ENCODE peak calls at places on chromosomes 1 and 21, in nine cellular contexts. One of them, this sample, is unnamed.

GRCh38 chr1:116875391-116875790 is 34.3 kb upstream of the PTGFRN start:
- DNase-seq in Daoy: no peak
- DNase-seq in breast epithelium: no peak
- DNase-seq in nucleus accumbens: no peak
- DNase-seq in cardiac septum: peak; percentile 65
- DNase-seq in fibroblast of villous mesenchyme: no peak
- DNase-seq in activated naive CD8-positive, alpha-beta T cell treated with anti-CD3 and anti-CD28 coated beads for 36 hours: no peak
- DNase-seq in left lobe of liver: no peak
- DNase-seq in ovary: no peak
- DNase-seq in this sample: no peak

GRCh38 chr1:155457237-155457636 is 105.4 kb downstream of the ASH1L start:
- DNase-seq in Daoy: no peak
- DNase-seq in breast epithelium: no peak
- DNase-seq in nucleus accumbens: no peak
- DNase-seq in cardiac septum: no peak
- DNase-seq in fibroblast of villous mesenchyme: no peak
- DNase-seq in activated naive CD8-positive, alpha-beta T cell treated with anti-CD3 and anti-CD28 coated beads for 36 hours: no peak
- DNase-seq in left lobe of liver: no peak
- DNase-seq in ovary: no peak
- DNase-seq in this sample: no peak

GRCh38 chr21:45513003-45513706 is 29.1 kb downstream of the SLC19A1 start:
- DNase-seq in Daoy: no peak
- DNase-seq in breast epithelium: peak; percentile 82
- DNase-seq in nucleus accumbens: no peak
- DNase-seq in cardiac septum: peak; percentile 67
- DNase-seq in fibroblast of villous mesenchyme: no peak
- DNase-seq in activated naive CD8-positive, alpha-beta T cell treated with anti-CD3 and anti-CD28 coated beads for 36 hours: no peak
- DNase-seq in left lobe of liver: peak; percentile 66
- DNase-seq in ovary: no peak
- DNase-seq in this sample: no peak

GRCh38 chr1:84019217-84019616 is 20.3 kb upstream of the TTLL7 start:
- DNase-seq in Daoy: no peak
- DNase-seq in breast epithelium: no peak
- DNase-seq in nucleus accumbens: no peak
- DNase-seq in cardiac septum: no peak
- DNase-seq in fibroblast of villous mesenchyme: no peak
- DNase-seq in activated naive CD8-positive, alpha-beta T cell treated with anti-CD3 and anti-CD28 coated beads for 36 hours: no peak
- DNase-seq in left lobe of liver: no peak
- DNase-seq in ovary: no peak
- DNase-seq in this sample: no peak

GRCh38 chr1:2442676-2443075 is 30.3 kb upstream of the PEX10 start:
- DNase-seq in Daoy: no peak
- DNase-seq in breast epithelium: no peak
- DNase-seq in nucleus accumbens: no peak
- DNase-seq in cardiac septum: no peak
- DNase-seq in fibroblast of villous mesenchyme: no peak
- DNase-seq in activated naive CD8-positive, alpha-beta T cell treated with anti-CD3 and anti-CD28 coated beads for 36 hours: no peak
- DNase-seq in left lobe of liver: no peak
- DNase-seq in ovary: no peak
- DNase-seq in this sample: no peak

GRCh38 chr21:42827588-42827987 is 51.8 kb downstream of the WDR4 start:
- DNase-seq in Daoy: no peak
- DNase-seq in breast epithelium: no peak
- DNase-seq in nucleus accumbens: no peak
- DNase-seq in cardiac septum: no peak
- DNase-seq in fibroblast of villous mesenchyme: no peak
- DNase-seq in activated naive CD8-positive, alpha-beta T cell treated with anti-CD3 and anti-CD28 coated beads for 36 hours: no peak
- DNase-seq in left lobe of liver: no peak
- DNase-seq in ovary: no peak
- DNase-seq in this sample: no peak

GRCh38 chr1:97008226-97008625 is 286.6 kb downstream of the PTBP2 start:
- DNase-seq in Daoy: peak; percentile 48
- DNase-seq in breast epithelium: no peak
- DNase-seq in nucleus accumbens: no peak
- DNase-seq in cardiac septum: no peak
- DNase-seq in fibroblast of villous mesenchyme: no peak
- DNase-seq in activated naive CD8-positive, alpha-beta T cell treated with anti-CD3 and anti-CD28 coated beads for 36 hours: no peak
- DNase-seq in left lobe of liver: no peak
- DNase-seq in ovary: no peak
- DNase-seq in this sample: no peak

GRCh38 chr1:79079770-79080169 is 73.2 kb upstream of the ADGRL4 start:
- DNase-seq in Daoy: peak; percentile 93
- DNase-seq in breast epithelium: no peak
- DNase-seq in nucleus accumbens: no peak
- DNase-seq in cardiac septum: no peak
- DNase-seq in fibroblast of villous mesenchyme: peak; percentile 67
- DNase-seq in activated naive CD8-positive, alpha-beta T cell treated with anti-CD3 and anti-CD28 coated beads for 36 hours: no peak
- DNase-seq in left lobe of liver: no peak
- DNase-seq in ovary: no peak
- DNase-seq in this sample: peak; percentile 99

GRCh38 chr1:204464174-204464573 is 30.4 kb downstream of the PIK3C2B start:
- DNase-seq in Daoy: no peak
- DNase-seq in breast epithelium: no peak
- DNase-seq in nucleus accumbens: no peak
- DNase-seq in cardiac septum: no peak
- DNase-seq in fibroblast of villous mesenchyme: no peak
- DNase-seq in activated naive CD8-positive, alpha-beta T cell treated with anti-CD3 and anti-CD28 coated beads for 36 hours: peak; percentile 26
- DNase-seq in left lobe of liver: no peak
- DNase-seq in ovary: no peak
- DNase-seq in this sample: no peak

GRCh38 chr1:15271196-15271595 is 24.2 kb downstream of the FHAD1 start:
- DNase-seq in Daoy: no peak
- DNase-seq in breast epithelium: no peak
- DNase-seq in nucleus accumbens: no peak
- DNase-seq in cardiac septum: no peak
- DNase-seq in fibroblast of villous mesenchyme: no peak
- DNase-seq in activated naive CD8-positive, alpha-beta T cell treated with anti-CD3 and anti-CD28 coated beads for 36 hours: no peak
- DNase-seq in left lobe of liver: no peak
- DNase-seq in ovary: no peak
- DNase-seq in this sample: no peak

GRCh38 chr1:161723459-161724149 is 2.3 kb downstream of the FCRLB start:
- DNase-seq in Daoy: no peak
- DNase-seq in breast epithelium: no peak
- DNase-seq in nucleus accumbens: no peak
- DNase-seq in cardiac septum: no peak
- DNase-seq in fibroblast of villous mesenchyme: no peak
- DNase-seq in activated naive CD8-positive, alpha-beta T cell treated with anti-CD3 and anti-CD28 coated beads for 36 hours: no peak
- DNase-seq in left lobe of liver: no peak
- DNase-seq in ovary: no peak
- DNase-seq in this sample: no peak

GRCh38 chr1:64098436-64098835 is 105.0 kb upstream of the UBE2U start:
- DNase-seq in Daoy: no peak
- DNase-seq in breast epithelium: no peak
- DNase-seq in nucleus accumbens: no peak
- DNase-seq in cardiac septum: no peak
- DNase-seq in fibroblast of villous mesenchyme: no peak
- DNase-seq in activated naive CD8-positive, alpha-beta T cell treated with anti-CD3 and anti-CD28 coated beads for 36 hours: no peak
- DNase-seq in left lobe of liver: no peak
- DNase-seq in ovary: no peak
- DNase-seq in this sample: no peak

GRCh38 chr1:212241445-212242287 is 43.5 kb upstream of the PPP2R5A start:
- DNase-seq in Daoy: no peak
- DNase-seq in breast epithelium: no peak
- DNase-seq in nucleus accumbens: no peak
- DNase-seq in cardiac septum: no peak
- DNase-seq in fibroblast of villous mesenchyme: no peak
- DNase-seq in activated naive CD8-positive, alpha-beta T cell treated with anti-CD3 and anti-CD28 coated beads for 36 hours: no peak
- DNase-seq in left lobe of liver: peak; percentile 44
- DNase-seq in ovary: no peak
- DNase-seq in this sample: no peak

GRCh38 chr1:4084053-4084431 is 184.0 kb upstream of the C1orf174 start:
- DNase-seq in Daoy: no peak
- DNase-seq in breast epithelium: peak; percentile 41
- DNase-seq in nucleus accumbens: no peak
- DNase-seq in cardiac septum: no peak
- DNase-seq in fibroblast of villous mesenchyme: no peak
- DNase-seq in activated naive CD8-positive, alpha-beta T cell treated with anti-CD3 and anti-CD28 coated beads for 36 hours: no peak
- DNase-seq in left lobe of liver: peak; percentile 86
- DNase-seq in ovary: no peak
- DNase-seq in this sample: no peak

GRCh38 chr21:44891631-44892031 is 18.1 kb upstream of the PTTG1IP start:
- DNase-seq in Daoy: no peak
- DNase-seq in breast epithelium: no peak
- DNase-seq in nucleus accumbens: no peak
- DNase-seq in cardiac septum: no peak
- DNase-seq in fibroblast of villous mesenchyme: no peak
- DNase-seq in activated naive CD8-positive, alpha-beta T cell treated with anti-CD3 and anti-CD28 coated beads for 36 hours: no peak
- DNase-seq in left lobe of liver: no peak
- DNase-seq in ovary: no peak
- DNase-seq in this sample: no peak

GRCh38 chr1:176880954-176881595 is 283.4 kb downstream of the ASTN1 start:
- DNase-seq in Daoy: peak; percentile 69
- DNase-seq in breast epithelium: peak; percentile 65
- DNase-seq in nucleus accumbens: peak; percentile 37
- DNase-seq in cardiac septum: no peak
- DNase-seq in fibroblast of villous mesenchyme: peak; percentile 70
- DNase-seq in activated naive CD8-positive, alpha-beta T cell treated with anti-CD3 and anti-CD28 coated beads for 36 hours: peak; percentile 8
- DNase-seq in left lobe of liver: peak; percentile 59
- DNase-seq in ovary: peak; percentile 47
- DNase-seq in this sample: peak; percentile 84

GRCh38 chr1:12047120-12047876 is 15.8 kb upstream of the TNFRSF8 start:
- DNase-seq in Daoy: peak; percentile 74
- DNase-seq in breast epithelium: no peak
- DNase-seq in nucleus accumbens: no peak
- DNase-seq in cardiac septum: no peak
- DNase-seq in fibroblast of villous mesenchyme: no peak
- DNase-seq in activated naive CD8-positive, alpha-beta T cell treated with anti-CD3 and anti-CD28 coated beads for 36 hours: peak; percentile 80
- DNase-seq in left lobe of liver: no peak
- DNase-seq in ovary: no peak
- DNase-seq in this sample: no peak

GRCh38 chr21:17903029-17903806 is 84.1 kb upstream of the C21orf91 start:
- DNase-seq in Daoy: no peak
- DNase-seq in breast epithelium: no peak
- DNase-seq in nucleus accumbens: no peak
- DNase-seq in cardiac septum: no peak
- DNase-seq in fibroblast of villous mesenchyme: peak; percentile 56
- DNase-seq in activated naive CD8-positive, alpha-beta T cell treated with anti-CD3 and anti-CD28 coated beads for 36 hours: no peak
- DNase-seq in left lobe of liver: no peak
- DNase-seq in ovary: no peak
- DNase-seq in this sample: peak; percentile 39

GRCh38 chr1:16440150-16440479 is 409 bp upstream of the NECAP2 start:
- DNase-seq in Daoy: no peak
- DNase-seq in breast epithelium: no peak
- DNase-seq in nucleus accumbens: no peak
- DNase-seq in cardiac septum: no peak
- DNase-seq in fibroblast of villous mesenchyme: no peak
- DNase-seq in activated naive CD8-positive, alpha-beta T cell treated with anti-CD3 and anti-CD28 coated beads for 36 hours: no peak
- DNase-seq in left lobe of liver: no peak
- DNase-seq in ovary: no peak
- DNase-seq in this sample: no peak

GRCh38 chr21:16418663-16419062 is 688.9 kb downstream of the USP25 start:
- DNase-seq in Daoy: no peak
- DNase-seq in breast epithelium: no peak
- DNase-seq in nucleus accumbens: no peak
- DNase-seq in cardiac septum: no peak
- DNase-seq in fibroblast of villous mesenchyme: no peak
- DNase-seq in activated naive CD8-positive, alpha-beta T cell treated with anti-CD3 and anti-CD28 coated beads for 36 hours: no peak
- DNase-seq in left lobe of liver: no peak
- DNase-seq in ovary: no peak
- DNase-seq in this sample: peak; percentile 17

GRCh38 chr21:45413922-45414321 is 9.0 kb downstream of the COL18A1 start:
- DNase-seq in Daoy: no peak
- DNase-seq in breast epithelium: no peak
- DNase-seq in nucleus accumbens: no peak
- DNase-seq in cardiac septum: no peak
- DNase-seq in fibroblast of villous mesenchyme: no peak
- DNase-seq in activated naive CD8-positive, alpha-beta T cell treated with anti-CD3 and anti-CD28 coated beads for 36 hours: no peak
- DNase-seq in left lobe of liver: no peak
- DNase-seq in ovary: no peak
- DNase-seq in this sample: no peak

GRCh38 chr1:233238884-233239432 is 56.6 kb downstream of the PCNX2 start:
- DNase-seq in Daoy: no peak
- DNase-seq in breast epithelium: no peak
- DNase-seq in nucleus accumbens: no peak
- DNase-seq in cardiac septum: no peak
- DNase-seq in fibroblast of villous mesenchyme: peak; percentile 14
- DNase-seq in activated naive CD8-positive, alpha-beta T cell treated with anti-CD3 and anti-CD28 coated beads for 36 hours: no peak
- DNase-seq in left lobe of liver: no peak
- DNase-seq in ovary: no peak
- DNase-seq in this sample: peak; percentile 23

GRCh38 chr1:206982216-206982615 is 12.0 kb upstream of the FCAMR start:
- DNase-seq in Daoy: peak; percentile 55
- DNase-seq in breast epithelium: no peak
- DNase-seq in nucleus accumbens: no peak
- DNase-seq in cardiac septum: no peak
- DNase-seq in fibroblast of villous mesenchyme: peak; percentile 36
- DNase-seq in activated naive CD8-positive, alpha-beta T cell treated with anti-CD3 and anti-CD28 coated beads for 36 hours: peak; percentile 40
- DNase-seq in left lobe of liver: peak; percentile 62
- DNase-seq in ovary: no peak
- DNase-seq in this sample: peak; percentile 57

This sample was measured in dermis blood vessel endothelial cell.